ENCODE peak calls at places on chromosomes 1 and 21, in seven cellular contexts. O, B, M, T, W, P and U are unnamed samples.
A peak's percentile ranks its signal among the peaks of the same experiment; 100 is the strongest.

GRCh38 chr1:183533617-183534174 is 56.6 kb downstream of the NCF2 start:
- DNase-seq in B (no peak), P (no peak), M (no peak), O (no peak), W (no peak), T (no peak), U (no peak)

GRCh38 chr21:17512245-17513213 is at the start of gene CXADR:
- DNase-seq in M (peak; percentile 33), P (peak; percentile 39), T (peak; percentile 96), O (peak; percentile 92), B (peak; percentile 93), W (peak; percentile 59), U (no peak)

GRCh38 chr1:201542166-201543045 is 3.5 kb downstream of the NAV1 start:
- DNase-seq in T (no peak), M (peak; percentile 79), P (peak; percentile 32), O (no peak), B (no peak), W (no peak), U (peak; percentile 84)

GRCh38 chr1:207803678-207804077 is 51.8 kb downstream of the CD46 start:
- DNase-seq in M (no peak), O (no peak), W (no peak), P (no peak), B (no peak), T (no peak), U (no peak)

GRCh38 chr1:83860506-83861221 is 138.3 kb downstream of the TTLL7 start:
- DNase-seq in B (peak; percentile 87), O (peak; percentile 52), T (peak; percentile 80), P (peak; percentile 84), M (peak; percentile 52), W (peak; percentile 34), U (no peak)

GRCh38 chr1:20551945-20552727 is at the start of gene FAM43B:
- DNase-seq in B (peak; percentile 77), M (peak; percentile 63), O (peak; percentile 80), P (peak; percentile 65), W (no peak), T (peak; percentile 77), U (no peak)

GRCh38 chr1:21944261-21945074 is 7.4 kb upstream of the HSPG2 start:
- DNase-seq in M (no peak), W (peak; percentile 60), B (peak; percentile 81), T (peak; percentile 91), P (peak; percentile 96), O (peak; percentile 88), U (no peak)

GRCh38 chr1:89995595-89996397 is 886 bp downstream of the ZNF326 start:
- DNase-seq in M (peak; percentile 65), T (peak; percentile 70), B (no peak), P (no peak), O (no peak), W (no peak), U (no peak)

GRCh38 chr21:46243865-46244490 is 15.4 kb upstream of the LSS start:
- DNase-seq in W (no peak), B (no peak), P (no peak), O (no peak), T (no peak), M (no peak), U (no peak)

GRCh38 chr1:155740995-155741394 is 52.1 kb downstream of the DAP3 start:
- DNase-seq in O (no peak), B (no peak), P (no peak), T (no peak), W (no peak), M (no peak), U (no peak)

GRCh38 chr1:116472431-116472961 is 98.3 kb downstream of the CD58 start:
- DNase-seq in B (no peak), W (no peak), O (no peak), P (no peak), M (peak; percentile 62), T (peak; percentile 53), U (peak; percentile 24)

GRCh38 chr1:2275796-2276536 is 47.8 kb downstream of the SKI start:
- DNase-seq in P (no peak), W (no peak), T (peak; percentile 40), M (peak; percentile 79), O (no peak), B (peak; percentile 37), U (peak; percentile 49)

GRCh38 chr21:44985441-44986401 is 45.9 kb downstream of the SLX9 start:
- DNase-seq in P (no peak), W (no peak), M (no peak), B (no peak), T (no peak), O (no peak), U (no peak)

GRCh38 chr1:203625623-203626189 is 926 bp upstream of the ATP2B4 start:
- DNase-seq in O (no peak), M (no peak), W (no peak), B (no peak), P (peak; percentile 31), T (no peak), U (no peak)

GRCh38 chr1:203342192-203342940 is 8.6 kb downstream of the FMOD start:
- DNase-seq in B (peak; percentile 85), T (peak; percentile 90), W (no peak), P (peak; percentile 72), M (peak; percentile 48), O (peak; percentile 62), U (peak; percentile 38)

GRCh38 chr1:12229835-12230548 is at the start of gene VPS13D:
- DNase-seq in T (peak; percentile 83), W (peak; percentile 33), B (peak; percentile 78), P (peak; percentile 86), O (peak; percentile 81), M (peak; percentile 77), U (peak; percentile 67)

GRCh38 chr1:95660736-95661135 is 426.7 kb downstream of the RWDD3 start:
- DNase-seq in P (no peak), T (no peak), O (no peak), B (no peak), W (no peak), M (no peak), U (no peak)

GRCh38 chr1:9397984-9398526 is 105.4 kb downstream of the SPSB1 start:
- DNase-seq in P (no peak), O (no peak), B (no peak), W (no peak), T (no peak), M (peak; percentile 51), U (peak; percentile 62)

GRCh38 chr1:167207940-167208623 is 12.6 kb upstream of the POU2F1 start:
- DNase-seq in W (no peak), P (peak; percentile 30), O (no peak), T (peak; percentile 45), B (no peak), M (no peak), U (no peak)

GRCh38 chr1:190119683-190120082 is 358.0 kb downstream of the BRINP3 start:
- DNase-seq in P (no peak), T (peak; percentile 0), B (no peak), M (no peak), W (no peak), O (no peak), U (no peak)

GRCh38 chr1:48492392-48492791 is 20.4 kb upstream of the SPATA6 start:
- DNase-seq in B (no peak), T (no peak), W (no peak), M (no peak), P (no peak), O (no peak), U (no peak)

GRCh38 chr1:25356848-25357247 is 18.7 kb downstream of the TMEM50A start:
- DNase-seq in P (no peak), M (no peak), T (no peak), O (no peak), B (no peak), W (no peak), U (peak; percentile 17)

GRCh38 chr21:25350056-25350455 is 257.2 kb downstream of the MRPL39 start:
- DNase-seq in P (no peak), B (peak; percentile 41), O (no peak), M (no peak), W (no peak), T (peak; percentile 50), U (peak; percentile 60)

GRCh38 chr21:28633803-28634572 is 358.7 kb downstream of the LTN1 start:
- DNase-seq in W (no peak), P (no peak), T (no peak), O (no peak), M (peak; percentile 46), B (no peak), U (peak; percentile 95)

GRCh38 chr1:224929335-224930237 is at the start of gene DNAH14:
- DNase-seq in T (peak; percentile 92), W (peak; percentile 49), M (peak; percentile 84), O (peak; percentile 43), P (peak; percentile 87), B (peak; percentile 88), U (peak; percentile 60)

GRCh38 chr1:6913086-6913485 is 127.8 kb downstream of the CAMTA1 start:
- DNase-seq in P (no peak), O (no peak), B (peak; percentile 23), M (no peak), W (no peak), T (no peak), U (no peak)
- H3K23ac ChIP-seq in P (no peak overlapping the region), O (no peak overlapping the region), B (no peak overlapping the region), M (no peak overlapping the region), W (no peak overlapping the region), T (no peak overlapping the region), U (no peak overlapping the region)

DNA sequence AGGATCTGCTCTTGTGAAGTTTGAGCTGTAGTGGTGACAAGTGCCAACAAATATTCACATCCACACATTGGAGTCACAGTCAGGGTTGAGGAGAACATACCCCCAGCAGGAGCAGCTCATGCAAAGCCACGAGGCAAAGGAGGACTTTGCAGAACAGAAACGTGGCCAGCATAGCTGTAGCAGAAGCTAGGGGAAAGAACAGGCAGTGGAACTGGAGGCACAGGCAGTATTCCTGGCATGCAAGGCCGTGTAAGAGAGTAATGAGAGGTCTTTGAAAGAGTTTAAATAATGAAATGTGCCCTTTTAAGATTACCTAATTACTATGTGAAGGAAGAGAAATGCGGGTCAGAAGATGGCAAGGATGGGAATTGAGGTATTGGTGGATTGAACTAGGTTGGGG is 40.9 kb upstream of the IKBKE start:
- DNase-seq in B (no peak), M (no peak), P (peak; percentile 72), W (no peak), T (no peak), O (no peak), U (no peak)
- H3K23ac ChIP-seq in B (no peak overlapping the region), M (no peak overlapping the region), P (no peak overlapping the region), W (no peak overlapping the region), T (no peak overlapping the region), O (no peak overlapping the region), U (peak overlapping the region; percentile 37)

GRCh38 chr21:40151611-40152010 is 284.4 kb downstream of the PCP4 start:
- DNase-seq in O (no peak), W (no peak), M (no peak), B (no peak), T (peak; percentile 24), P (no peak), U (no peak)

GRCh38 chr21:40158356-40158755 is 291.1 kb downstream of the PCP4 start:
- DNase-seq in M (no peak), B (no peak), W (no peak), T (no peak), O (no peak), P (peak; percentile 16), U (no peak)

GRCh38 chr21:40155563-40155962 is 288.3 kb downstream of the PCP4 start:
- DNase-seq in B (no peak), O (no peak), P (no peak), T (no peak), W (no peak), M (no peak), U (no peak)

GRCh38 chr21:40153351-40153750 is 286.1 kb downstream of the PCP4 start:
- DNase-seq in T (no peak), M (no peak), B (no peak), W (no peak), P (no peak), O (no peak), U (no peak)
- H3K23ac ChIP-seq in T (no peak overlapping the region), M (no peak overlapping the region), B (no peak overlapping the region), W (no peak overlapping the region), P (peak overlapping the region; percentile 95), O (no peak overlapping the region), U (no peak overlapping the region)

GRCh38 chr1:180188103-180188506 is 33.4 kb downstream of the QSOX1 start:
- DNase-seq in B (peak; percentile 74), W (no peak), O (peak; percentile 45), P (peak; percentile 63), T (peak; percentile 65), M (peak; percentile 64), U (peak; percentile 35)
- H3K23ac ChIP-seq in B (no peak overlapping the region), W (no peak overlapping the region), O (no peak overlapping the region), P (no peak overlapping the region), T (no peak overlapping the region), M (no peak overlapping the region), U (no peak overlapping the region)